ENCODE peak calls at places on chromosomes 6 and 20, in six cellular contexts. One of them, this sample, is unnamed.

GRCh38 chr20:21640556-21640955 is 64.9 kb upstream of the PAX1 start:
- DNase-seq in H1: peak
- DNase-seq in mesenchymal stem cell: no peak
- DNase-seq in H9: peak
- DNase-seq in neuronal stem cell: peak
- DNase-seq in IMR-90: no peak
- DNase-seq in this sample: peak

GRCh38 chr20:46171909-46172308 is 53.8 kb downstream of the CD40 start:
- DNase-seq in H9: no peak
- DNase-seq in mesenchymal stem cell: no peak
- DNase-seq in H1: no peak
- DNase-seq in neuronal stem cell: no peak
- DNase-seq in IMR-90: no peak
- DNase-seq in this sample: no peak

GRCh38 chr20:63100926-63101699 is 94.3 kb upstream of the BHLHE23 start:
- DNase-seq in IMR-90: no peak
- DNase-seq in H9: peak
- DNase-seq in mesenchymal stem cell: no peak
- DNase-seq in H1: peak
- DNase-seq in neuronal stem cell: no peak
- DNase-seq in this sample: no peak

GRCh38 chr6:15508363-15509330 is 154.2 kb downstream of the DTNBP1 start:
- DNase-seq in IMR-90: peak
- DNase-seq in neuronal stem cell: no peak
- DNase-seq in mesenchymal stem cell: peak
- DNase-seq in H9: no peak
- DNase-seq in H1: no peak
- DNase-seq in this sample: peak

GRCh38 chr6:34143884-34144580 is 1.9 kb downstream of the GRM4 start:
- DNase-seq in H9: peak
- DNase-seq in mesenchymal stem cell: peak
- DNase-seq in H1: peak
- DNase-seq in IMR-90: no peak
- DNase-seq in neuronal stem cell: peak
- DNase-seq in this sample: no peak

GRCh38 chr6:63352587-63353281 is 33.0 kb upstream of the LGSN start:
- DNase-seq in IMR-90: peak
- DNase-seq in H1: no peak
- DNase-seq in mesenchymal stem cell: peak
- DNase-seq in neuronal stem cell: peak
- DNase-seq in H9: peak
- DNase-seq in this sample: peak

GRCh38 chr6:107712523-107713213 is 111.4 kb downstream of the SCML4 start:
- DNase-seq in neuronal stem cell: no peak
- DNase-seq in H9: no peak
- DNase-seq in mesenchymal stem cell: peak
- DNase-seq in H1: no peak
- DNase-seq in IMR-90: peak
- DNase-seq in this sample: no peak

GRCh38 chr20:19633985-19634384 is 124.1 kb upstream of the RIN2 start:
- DNase-seq in H1: no peak
- DNase-seq in neuronal stem cell: no peak
- DNase-seq in H9: no peak
- DNase-seq in mesenchymal stem cell: no peak
- DNase-seq in IMR-90: peak
- DNase-seq in this sample: no peak

GRCh38 chr20:49270177-49270576 is 7.7 kb downstream of the ZNFX1 start:
- DNase-seq in mesenchymal stem cell: peak
- DNase-seq in IMR-90: peak
- DNase-seq in neuronal stem cell: no peak
- DNase-seq in H1: no peak
- DNase-seq in H9: no peak
- DNase-seq in this sample: no peak

GRCh38 chr6:98292812-98293211 is 541.6 kb upstream of the POU3F2 start:
- DNase-seq in H9: no peak
- DNase-seq in neuronal stem cell: no peak
- DNase-seq in IMR-90: no peak
- DNase-seq in mesenchymal stem cell: no peak
- DNase-seq in H1: no peak
- DNase-seq in this sample: no peak

GRCh38 chr6:33061987-33062386 is 11.5 kb downstream of the HLA-DPA1 start:
- DNase-seq in H1: no peak
- DNase-seq in H9: no peak
- DNase-seq in mesenchymal stem cell: peak
- DNase-seq in neuronal stem cell: no peak
- DNase-seq in IMR-90: peak
- DNase-seq in this sample: no peak

GRCh38 chr20:58542411-58543095 is 27.4 kb upstream of the APCDD1L start:
- DNase-seq in mesenchymal stem cell: peak
- DNase-seq in H9: no peak
- DNase-seq in H1: peak
- DNase-seq in IMR-90: peak
- DNase-seq in neuronal stem cell: no peak
- DNase-seq in this sample: no peak

GRCh38 chr20:36399147-36399968 is 93.2 kb downstream of the DLGAP4 start:
- DNase-seq in H1: peak
- DNase-seq in H9: peak
- DNase-seq in mesenchymal stem cell: peak
- DNase-seq in neuronal stem cell: peak
- DNase-seq in IMR-90: peak
- DNase-seq in this sample: peak

GRCh38 chr20:25276533-25277050 is 28.7 kb downstream of the PYGB start:
- DNase-seq in mesenchymal stem cell: no peak
- DNase-seq in neuronal stem cell: no peak
- DNase-seq in H9: no peak
- DNase-seq in H1: peak
- DNase-seq in IMR-90: no peak
- DNase-seq in this sample: no peak

GRCh38 chr6:22717906-22718305 is 148.5 kb downstream of the HDGFL1 start:
- DNase-seq in mesenchymal stem cell: no peak
- DNase-seq in H1: no peak
- DNase-seq in neuronal stem cell: no peak
- DNase-seq in IMR-90: no peak
- DNase-seq in H9: no peak
- DNase-seq in this sample: no peak

GRCh38 chr20:34622821-34623451 is 54.0 kb downstream of the PIGU start:
- DNase-seq in IMR-90: no peak
- DNase-seq in mesenchymal stem cell: no peak
- DNase-seq in H1: no peak
- DNase-seq in H9: no peak
- DNase-seq in neuronal stem cell: no peak
- DNase-seq in this sample: no peak

GRCh38 chr6:150492507-150492906 is 107.2 kb upstream of the PLEKHG1 start:
- DNase-seq in neuronal stem cell: no peak
- DNase-seq in H9: peak
- DNase-seq in IMR-90: no peak
- DNase-seq in H1: no peak
- DNase-seq in mesenchymal stem cell: no peak
- DNase-seq in this sample: no peak

GRCh38 chr6:8087870-8088269 is 14.5 kb downstream of the EEF1E1 start:
- DNase-seq in mesenchymal stem cell: no peak
- DNase-seq in H9: no peak
- DNase-seq in neuronal stem cell: no peak
- DNase-seq in H1: no peak
- DNase-seq in IMR-90: no peak
- DNase-seq in this sample: no peak

GRCh38 chr6:69090132-69090531 is 455.1 kb downstream of the ADGRB3 start:
- DNase-seq in neuronal stem cell: no peak
- DNase-seq in mesenchymal stem cell: peak
- DNase-seq in IMR-90: peak
- DNase-seq in H1: no peak
- DNase-seq in H9: no peak
- DNase-seq in this sample: peak

GRCh38 chr6:12232821-12233220 is 57.3 kb upstream of the EDN1 start:
- DNase-seq in IMR-90: no peak
- DNase-seq in H9: no peak
- DNase-seq in H1: no peak
- DNase-seq in neuronal stem cell: peak
- DNase-seq in mesenchymal stem cell: no peak
- DNase-seq in this sample: no peak

GRCh38 chr6:145544031-145544430 is 191.3 kb downstream of the EPM2A start:
- DNase-seq in neuronal stem cell: no peak
- DNase-seq in H1: no peak
- DNase-seq in mesenchymal stem cell: peak
- DNase-seq in H9: no peak
- DNase-seq in IMR-90: peak
- DNase-seq in this sample: no peak

DNA sequence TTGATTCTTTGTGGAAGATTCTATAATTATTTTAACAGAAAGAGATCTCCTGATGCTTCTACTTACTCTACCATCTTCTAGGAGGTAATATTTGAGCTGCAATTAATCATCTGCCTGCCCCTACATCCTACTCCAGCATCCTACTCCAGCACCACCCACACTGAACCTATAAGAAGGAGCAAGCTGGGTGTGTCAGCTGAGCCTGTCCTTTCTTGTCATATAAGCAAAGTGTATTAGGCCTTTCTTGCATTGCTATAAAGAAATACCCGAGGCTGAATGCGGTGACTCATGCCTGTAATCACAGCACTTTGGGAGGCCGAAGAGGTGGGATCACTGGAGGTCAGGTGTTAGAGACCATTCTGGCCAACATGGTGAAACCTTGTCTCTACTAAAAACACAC is 84.2 kb upstream of the ARG1 start:
- DNase-seq in IMR-90: peak
- DNase-seq in mesenchymal stem cell: no peak
- DNase-seq in H1: no peak
- DNase-seq in H9: no peak
- DNase-seq in neuronal stem cell: no peak
- DNase-seq in this sample: no peak
- H2AK5ac ChIP-seq in IMR-90: no peak
- H2AK5ac ChIP-seq in mesenchymal stem cell: no peak
- H2AK5ac ChIP-seq in H1: no peak
- H2AK5ac ChIP-seq in H9: no peak
- H2AK5ac ChIP-seq in neuronal stem cell: no peak
- H2AK5ac ChIP-seq in this sample: no peak

GRCh38 chr20:1557605-1558004 is at the start of gene SIRPD:
- DNase-seq in H1: no peak
- DNase-seq in H9: no peak
- DNase-seq in mesenchymal stem cell: no peak
- DNase-seq in IMR-90: no peak
- DNase-seq in neuronal stem cell: no peak
- DNase-seq in this sample: no peak

GRCh38 chr20:1561350-1561749 is 3.8 kb upstream of the SIRPD start:
- DNase-seq in IMR-90: no peak
- DNase-seq in neuronal stem cell: no peak
- DNase-seq in H1: no peak
- DNase-seq in mesenchymal stem cell: no peak
- DNase-seq in H9: no peak
- DNase-seq in this sample: no peak

DNA sequence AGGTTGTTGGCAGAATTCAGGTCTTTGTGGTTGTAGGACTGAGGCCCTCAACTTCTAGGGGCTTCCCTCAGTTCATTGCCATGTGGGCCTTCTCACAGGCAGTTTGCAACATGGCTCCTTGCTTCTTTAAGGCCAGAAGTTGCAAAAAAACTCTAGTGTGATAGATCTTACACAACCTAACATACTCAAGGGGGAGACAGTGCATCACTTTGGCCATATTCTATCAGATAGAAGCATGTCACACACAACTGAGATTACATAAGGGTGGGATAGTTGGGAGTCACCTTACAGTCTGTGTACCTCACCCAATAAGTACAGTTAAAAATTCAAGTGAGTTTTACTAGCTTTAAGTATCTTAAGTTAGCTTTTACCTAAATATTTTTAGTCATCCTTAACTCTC is 1.6 kb downstream of the SIRPD start:
- DNase-seq in neuronal stem cell: no peak
- DNase-seq in IMR-90: no peak
- DNase-seq in H9: no peak
- DNase-seq in mesenchymal stem cell: no peak
- DNase-seq in H1: no peak
- DNase-seq in this sample: no peak
- H3K14ac ChIP-seq in neuronal stem cell: no peak
- H3K14ac ChIP-seq in IMR-90: no peak
- H3K14ac ChIP-seq in H9: no peak
- H3K14ac ChIP-seq in mesenchymal stem cell: no peak
- H3K14ac ChIP-seq in H1: no peak
- H3K14ac ChIP-seq in this sample: no peak

GRCh38 chr6:128598561-128598960 is 78.2 kb upstream of the PTPRK start:
- DNase-seq in mesenchymal stem cell: no peak
- DNase-seq in H1: no peak
- DNase-seq in neuronal stem cell: no peak
- DNase-seq in H9: no peak
- DNase-seq in IMR-90: no peak
- DNase-seq in this sample: peak

GRCh38 chr6:128597956-128598355 is 77.6 kb upstream of the PTPRK start:
- DNase-seq in mesenchymal stem cell: no peak
- DNase-seq in neuronal stem cell: no peak
- DNase-seq in H1: no peak
- DNase-seq in H9: no peak
- DNase-seq in IMR-90: no peak
- DNase-seq in this sample: no peak

GRCh38 chr6:128599036-128599435 is 78.6 kb upstream of the PTPRK start:
- DNase-seq in H1: no peak
- DNase-seq in mesenchymal stem cell: no peak
- DNase-seq in IMR-90: no peak
- DNase-seq in neuronal stem cell: no peak
- DNase-seq in H9: no peak
- DNase-seq in this sample: no peak

GRCh38 chr6:128600397-128600951 is 80.1 kb upstream of the PTPRK start:
- DNase-seq in mesenchymal stem cell: peak
- DNase-seq in H9: no peak
- DNase-seq in IMR-90: peak
- DNase-seq in neuronal stem cell: peak
- DNase-seq in H1: no peak
- DNase-seq in this sample: no peak

GRCh38 chr6:128601060-128601459 is 80.7 kb upstream of the PTPRK start:
- DNase-seq in IMR-90: peak
- DNase-seq in H1: no peak
- DNase-seq in mesenchymal stem cell: peak
- DNase-seq in neuronal stem cell: no peak
- DNase-seq in H9: no peak
- DNase-seq in this sample: no peak
- H3K18ac ChIP-seq in IMR-90: peak
- H3K18ac ChIP-seq in H1: no peak
- H3K18ac ChIP-seq in mesenchymal stem cell: no peak
- H3K18ac ChIP-seq in neuronal stem cell: no peak
- H3K18ac ChIP-seq in H9: no peak
- H3K18ac ChIP-seq in this sample: no peak

DNA sequence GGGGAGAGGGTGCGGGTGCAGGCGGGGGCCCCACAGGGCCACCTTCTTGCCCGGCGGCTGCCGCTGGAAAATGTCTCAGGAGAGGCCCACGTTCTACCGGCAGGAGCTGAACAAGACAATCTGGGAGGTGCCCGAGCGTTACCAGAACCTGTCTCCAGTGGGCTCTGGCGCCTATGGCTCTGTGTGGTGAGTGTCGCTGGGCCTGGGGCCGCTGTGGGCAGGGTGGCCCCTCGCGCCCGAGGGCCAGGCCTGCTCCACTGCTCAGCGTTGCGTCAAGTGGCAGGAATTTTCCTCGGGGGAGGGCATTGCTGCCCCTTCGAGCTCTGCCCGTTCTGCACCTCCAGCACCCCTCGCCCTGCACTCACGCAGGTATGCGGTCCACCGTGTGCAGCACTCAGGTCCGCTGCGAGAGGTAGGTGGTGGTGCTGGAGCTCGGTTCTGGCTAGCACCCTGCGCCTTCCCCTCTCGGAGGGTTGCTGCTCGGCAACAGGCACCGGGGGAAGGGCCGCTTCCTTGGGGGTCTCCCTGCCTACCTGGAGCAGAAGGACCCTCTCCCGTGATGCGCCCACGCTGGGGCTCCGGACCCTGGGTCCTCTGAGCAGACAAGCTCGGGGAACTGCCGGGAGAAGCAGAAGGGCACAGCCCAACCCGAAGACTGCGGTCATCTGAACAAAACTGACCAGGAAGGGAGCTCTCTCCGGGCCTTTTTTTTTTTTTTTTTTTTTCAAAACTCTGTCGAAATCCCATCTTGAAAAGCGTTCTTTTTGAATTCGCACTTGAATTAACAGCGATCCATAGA is 679 bp downstream of the MAPK14 start:
- DNase-seq in H9: peak
- DNase-seq in H1: peak
- DNase-seq in IMR-90: peak
- DNase-seq in mesenchymal stem cell: peak
- DNase-seq in neuronal stem cell: peak
- DNase-seq in this sample: peak
- H2AK5ac ChIP-seq in H9: no peak
- H2AK5ac ChIP-seq in H1: no peak
- H2AK5ac ChIP-seq in IMR-90: peak
- H2AK5ac ChIP-seq in mesenchymal stem cell: no peak
- H2AK5ac ChIP-seq in neuronal stem cell: peak
- H2AK5ac ChIP-seq in this sample: peak

This sample was measured in trophoblast cell.